ENCODE peak calls at places on chromosomes 16 and 17, in seven cellular contexts. P is GM12878, E is suprapubic skin, A is adrenal gland, R is uterus, G is spleen, J is body of pancreas. Z is an unnamed sample.

GRCh38 chr17:81403671-81404534 is 8.6 kb downstream of the BAHCC1 start:
- DNase-seq in P (no peak), E (no peak), A (no peak), R (peak; percentile 76), G (no peak), J (no peak), Z (no peak)

GRCh38 chr17:75623386-75623785 is 9.8 kb upstream of the SMIM5 start:
- DNase-seq in P (no peak), E (no peak), A (no peak), R (no peak), G (no peak), J (no peak), Z (no peak)

GRCh38 chr16:50889746-50890145 is 147.9 kb downstream of the CYLD start:
- DNase-seq in P (no peak), E (no peak), A (no peak), R (no peak), G (no peak), J (no peak), Z (no peak)

GRCh38 chr17:77038860-77039555 is 101.8 kb upstream of the SEC14L1 start:
- DNase-seq in P (no peak), E (no peak), A (no peak), R (no peak), G (no peak), J (no peak), Z (no peak)

GRCh38 chr16:82358601-82359221 is 188.7 kb upstream of the MPHOSPH6 start:
- DNase-seq in P (no peak), E (no peak), A (no peak), R (no peak), G (no peak), J (peak; percentile 7), Z (no peak)

GRCh38 chr17:16286947-16287562 is 66.2 kb downstream of the CENPV start:
- DNase-seq in P (peak; percentile 51), E (no peak), A (no peak), R (peak; percentile 40), G (peak; percentile 91), J (no peak), Z (peak; percentile 29)

GRCh38 chr17:37833237-37833859 is 88.5 kb upstream of the HNF1B start:
- DNase-seq in P (peak; percentile 76), E (peak; percentile 60), A (no peak), R (no peak), G (no peak), J (no peak), Z (no peak)

GRCh38 chr17:63516910-63517824 is 6.0 kb upstream of the KCNH6 start:
- DNase-seq in P (peak; percentile 19), E (no peak), A (peak; percentile 53), R (no peak), G (no peak), J (no peak), Z (no peak)

GRCh38 chr16:14600164-14600563 is 29.9 kb downstream of the PARN start:
- DNase-seq in P (no peak), E (no peak), A (no peak), R (no peak), G (no peak), J (no peak), Z (no peak)

GRCh38 chr16:30958164-30959083 is 870 bp downstream of the SETD1A start:
- DNase-seq in P (no peak), E (no peak), A (peak; percentile 72), R (peak; percentile 65), G (peak; percentile 91), J (peak; percentile 59), Z (peak; percentile 80)

GRCh38 chr17:76893623-76894358 is 25.6 kb downstream of the MGAT5B start:
- DNase-seq in P (no peak), E (no peak), A (peak; percentile 23), R (no peak), G (no peak), J (no peak), Z (no peak)

GRCh38 chr17:13024526-13025263 is 6.9 kb upstream of the ELAC2 start:
- DNase-seq in P (no peak), E (no peak), A (peak; percentile 48), R (peak; percentile 63), G (peak; percentile 90), J (peak; percentile 78), Z (peak; percentile 65)
- H3K4me3 ChIP-seq in P (no peak overlapping the region), E (no peak overlapping the region), A (no peak overlapping the region), R (no peak overlapping the region), G (peak overlapping the region; percentile 56), J (no peak overlapping the region), Z (peak overlapping the region; percentile 10)

GRCh38 chr17:29294580-29294900 is 592 bp upstream of the NUFIP2 start:
- DNase-seq in P (no peak), E (no peak), A (no peak), R (no peak), G (no peak), J (no peak), Z (no peak)

GRCh38 chr17:29292992-29293889 is 707 bp downstream of the NUFIP2 start:
- DNase-seq in P (no peak), E (peak; percentile 84), A (peak; percentile 75), R (peak; percentile 58), G (peak; percentile 93), J (peak; percentile 68), Z (peak; percentile 72)

GRCh38 chr17:29293890-29294579 is at the start of gene NUFIP2:
- DNase-seq in P (peak; percentile 95), E (peak; percentile 100), A (peak; percentile 99), R (peak; percentile 99), G (peak; percentile 99), J (peak; percentile 100), Z (peak; percentile 99)

GRCh38 chr17:29291163-29291752 is 2.7 kb downstream of the NUFIP2 start:
- DNase-seq in P (peak; percentile 35), E (no peak), A (no peak), R (no peak), G (no peak), J (no peak), Z (no peak)

DNA sequence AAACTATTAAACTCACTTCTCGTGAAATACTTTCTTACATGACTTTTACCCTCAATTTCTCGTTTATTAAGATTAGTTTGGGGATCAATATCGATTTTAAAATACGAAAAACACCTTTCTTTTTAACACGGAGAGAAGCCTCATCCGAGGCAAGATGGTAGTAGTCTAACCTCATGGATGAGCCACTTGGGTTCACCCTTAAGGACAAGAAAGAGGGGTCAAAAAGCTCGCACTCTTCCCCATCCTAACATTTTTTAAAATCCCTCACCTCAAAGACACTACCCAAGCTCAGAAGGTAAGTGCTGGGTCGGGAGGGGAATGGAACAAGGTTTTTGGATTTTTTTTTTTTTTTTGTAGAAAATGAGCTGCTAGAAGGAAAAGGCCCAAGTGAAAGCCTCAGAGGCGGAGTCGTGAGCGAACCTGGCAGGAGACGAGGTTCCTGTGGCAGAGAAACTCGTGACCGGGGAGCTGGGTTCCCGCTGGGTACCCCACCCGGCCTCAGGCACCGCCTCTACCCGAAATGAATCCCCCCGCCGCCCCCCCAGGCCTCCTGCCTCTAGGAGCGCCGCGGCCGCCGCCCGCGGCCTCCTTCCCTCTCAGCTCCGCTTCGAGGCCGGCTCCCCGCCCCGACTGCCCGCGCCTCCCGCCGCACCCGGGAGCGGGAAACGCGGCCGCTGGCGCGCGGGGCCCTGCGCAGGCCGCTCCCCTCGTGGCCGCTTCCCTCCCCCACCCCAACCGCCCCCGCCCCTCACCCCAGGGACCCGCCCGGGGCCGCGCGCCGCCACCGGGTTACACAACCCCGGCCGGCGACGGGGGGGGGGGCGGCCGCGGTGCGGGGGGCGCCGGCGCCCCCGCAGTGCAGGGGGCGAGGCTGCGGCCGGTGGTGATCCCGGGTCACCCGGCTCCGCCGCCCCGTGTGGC is 1.6 kb downstream of the NUFIP2 start:
- DNase-seq in P (no peak), E (peak; percentile 87), A (peak; percentile 63), R (peak; percentile 70), G (peak; percentile 92), J (peak; percentile 65), Z (peak; percentile 81)
- TF ChIP-seq POLR2A in P (peak; percentile 53), E (no peak), A (no peak), R (no peak), G (no peak), J (no peak), Z (peak; percentile 25)

DNA sequence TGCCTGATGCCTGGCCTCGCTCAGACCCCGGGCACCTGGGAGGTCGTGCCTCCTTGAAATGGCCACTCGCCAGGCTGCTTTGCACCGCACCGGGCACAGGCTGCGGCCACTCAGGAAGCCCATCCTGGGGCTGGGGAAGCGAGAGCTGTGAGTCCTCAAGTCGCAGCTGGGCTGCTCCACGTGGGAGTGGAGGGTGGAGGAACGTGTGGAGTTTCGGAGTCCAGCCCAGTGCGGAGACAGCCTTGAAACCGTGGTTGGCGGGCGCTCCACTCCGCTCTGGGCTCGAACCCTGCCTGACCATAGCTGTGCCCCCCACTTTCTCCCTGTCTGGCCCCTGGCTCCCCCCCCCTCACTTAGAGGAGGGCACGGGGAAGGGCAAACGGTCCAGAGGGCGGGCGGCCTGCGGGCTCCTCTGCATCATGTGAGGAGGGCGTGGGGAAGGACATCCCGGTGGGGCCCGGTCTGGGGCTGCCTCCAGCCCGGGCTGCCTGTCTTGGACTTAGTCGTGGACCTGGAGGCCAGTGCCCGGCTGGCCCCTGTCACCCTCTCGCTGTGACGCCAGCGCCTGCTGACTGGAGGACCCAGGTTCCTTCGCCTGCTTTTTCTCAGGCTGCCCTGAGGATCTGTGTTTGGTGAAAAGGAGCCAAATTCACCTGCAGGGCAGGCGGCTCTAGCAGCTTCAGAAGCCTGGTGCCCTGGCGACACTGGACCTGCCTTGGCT is 2.5 kb downstream of the UBE2I start:
- DNase-seq in P (no peak), E (no peak), A (peak; percentile 70), R (no peak), G (peak; percentile 82), J (no peak), Z (peak; percentile 78)
- H3K4me3 ChIP-seq in P (peak overlapping the region; percentile 93), E (peak overlapping the region; percentile 82), A (no peak overlapping the region), R (peak overlapping the region; percentile 73), G (peak overlapping the region; percentile 96), J (no peak overlapping the region), Z (peak overlapping the region; percentile 76)

DNA sequence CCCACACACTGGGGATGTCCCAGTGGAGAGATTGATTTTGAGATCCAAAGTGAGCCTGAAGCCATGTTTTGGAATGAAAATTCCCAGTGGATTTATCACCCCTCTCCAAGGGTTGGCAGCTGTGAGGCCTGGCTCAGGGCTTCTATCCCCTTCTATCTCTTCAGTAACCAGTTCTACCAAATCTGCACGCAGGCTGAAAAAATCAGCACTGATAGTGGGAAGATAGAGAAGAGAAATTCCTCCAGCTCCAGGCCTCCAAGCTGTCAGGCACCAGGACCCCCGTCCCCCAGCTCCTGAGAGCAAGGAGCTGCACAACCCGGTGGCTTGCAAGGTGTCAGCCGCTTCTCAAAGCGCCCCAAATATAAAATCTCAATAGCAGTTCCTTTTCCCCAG is 1.0 kb downstream of the FLOT2 start:
- DNase-seq in P (no peak), E (no peak), A (no peak), R (no peak), G (no peak), J (no peak), Z (no peak)
- TF ChIP-seq POLR2A in P (no peak), E (no peak), A (no peak), R (no peak), G (no peak), J (no peak), Z (no peak)

DNA sequence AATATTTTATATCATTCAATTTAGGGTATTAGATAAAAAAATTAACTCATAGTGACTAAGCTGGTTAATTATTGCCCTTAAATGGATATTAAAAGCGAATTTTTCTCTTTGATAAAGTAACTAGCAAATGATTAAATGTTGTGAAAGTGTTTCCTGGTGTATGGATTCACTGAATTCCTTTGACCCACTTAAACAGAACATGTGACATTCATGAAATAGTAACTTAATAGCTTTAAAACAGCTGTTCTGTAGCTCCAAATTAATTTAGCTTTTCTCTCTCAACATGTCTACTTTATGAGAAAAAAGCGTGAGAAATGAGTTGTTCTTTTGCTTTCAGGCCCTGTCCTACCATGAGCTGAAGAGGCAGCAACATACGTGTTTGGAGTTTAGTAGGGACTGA is 36.4 kb upstream of the APPBP2 start:
- DNase-seq in P (no peak), E (no peak), A (no peak), R (no peak), G (no peak), J (no peak), Z (no peak)
- H3K4me3 ChIP-seq in P (no peak overlapping the region), E (no peak overlapping the region), A (no peak overlapping the region), R (no peak overlapping the region), G (no peak overlapping the region), J (no peak overlapping the region), Z (no peak overlapping the region)

GRCh38 chr16:21064203-21064602 is 86.4 kb downstream of the DNAH3 start:
- DNase-seq in P (no peak), E (no peak), A (no peak), R (no peak), G (no peak), J (no peak), Z (no peak)
- TF ChIP-seq POLR2A in P (no peak), E (no peak), A (no peak), R (no peak), G (no peak), J (no peak), Z (no peak)

Z was measured in ovary.